ENCODE peak calls at places on chromosome 7, in ten cellular contexts. One of them, this sample, is unnamed.

GRCh38 chr7:45080265-45080957 is 8.4 kb downstream of the NACAD start:
- DNase-seq in fibroblast of the aortic adventitia: no peak
- DNase-seq in tibial nerve: no peak
- DNase-seq in CD4-positive, alpha-beta T cell: no peak
- DNase-seq in lung: no peak
- DNase-seq in nephron progenitor cell: no peak
- DNase-seq in CD8-positive, alpha-beta T cell: no peak
- DNase-seq in adrenal gland: no peak
- DNase-seq in right lobe of liver: no peak
- DNase-seq in heart right ventricle: no peak
- DNase-seq in this sample: no peak

GRCh38 chr7:127909424-127910152 is 121.6 kb downstream of the LRRC4 start:
- DNase-seq in fibroblast of the aortic adventitia: no peak
- DNase-seq in tibial nerve: no peak
- DNase-seq in CD4-positive, alpha-beta T cell: no peak
- DNase-seq in lung: no peak
- DNase-seq in nephron progenitor cell: no peak
- DNase-seq in CD8-positive, alpha-beta T cell: no peak
- DNase-seq in adrenal gland: no peak
- DNase-seq in right lobe of liver: no peak
- DNase-seq in heart right ventricle: no peak
- DNase-seq in this sample: no peak

GRCh38 chr7:85806321-85806720 is 619.5 kb upstream of the SEMA3D start:
- DNase-seq in fibroblast of the aortic adventitia: no peak
- DNase-seq in tibial nerve: no peak
- DNase-seq in CD4-positive, alpha-beta T cell: no peak
- DNase-seq in lung: no peak
- DNase-seq in nephron progenitor cell: no peak
- DNase-seq in CD8-positive, alpha-beta T cell: no peak
- DNase-seq in adrenal gland: no peak
- DNase-seq in right lobe of liver: no peak
- DNase-seq in heart right ventricle: no peak
- DNase-seq in this sample: no peak

GRCh38 chr7:73901823-73902597 is 41.1 kb downstream of the TMEM270 start:
- DNase-seq in fibroblast of the aortic adventitia: no peak
- DNase-seq in tibial nerve: no peak
- DNase-seq in CD4-positive, alpha-beta T cell: no peak
- DNase-seq in lung: no peak
- DNase-seq in nephron progenitor cell: no peak
- DNase-seq in CD8-positive, alpha-beta T cell: no peak
- DNase-seq in adrenal gland: no peak
- DNase-seq in right lobe of liver: no peak
- DNase-seq in heart right ventricle: no peak
- DNase-seq in this sample: no peak

GRCh38 chr7:22675917-22676343 is 51.1 kb upstream of the IL6 start:
- DNase-seq in fibroblast of the aortic adventitia: no peak
- DNase-seq in tibial nerve: no peak
- DNase-seq in CD4-positive, alpha-beta T cell: peak
- DNase-seq in lung: no peak
- DNase-seq in nephron progenitor cell: no peak
- DNase-seq in CD8-positive, alpha-beta T cell: no peak
- DNase-seq in adrenal gland: no peak
- DNase-seq in right lobe of liver: no peak
- DNase-seq in heart right ventricle: no peak
- DNase-seq in this sample: no peak

GRCh38 chr7:32809871-32810270 is 81.7 kb downstream of the KBTBD2 start:
- DNase-seq in fibroblast of the aortic adventitia: no peak
- DNase-seq in tibial nerve: no peak
- DNase-seq in CD4-positive, alpha-beta T cell: no peak
- DNase-seq in lung: no peak
- DNase-seq in nephron progenitor cell: no peak
- DNase-seq in CD8-positive, alpha-beta T cell: no peak
- DNase-seq in adrenal gland: no peak
- DNase-seq in right lobe of liver: no peak
- DNase-seq in heart right ventricle: no peak
- DNase-seq in this sample: no peak

GRCh38 chr7:140607441-140607989 is 33.1 kb downstream of the DENND2A start:
- DNase-seq in fibroblast of the aortic adventitia: peak
- DNase-seq in tibial nerve: no peak
- DNase-seq in CD4-positive, alpha-beta T cell: no peak
- DNase-seq in lung: peak
- DNase-seq in nephron progenitor cell: no peak
- DNase-seq in CD8-positive, alpha-beta T cell: no peak
- DNase-seq in adrenal gland: peak
- DNase-seq in right lobe of liver: peak
- DNase-seq in heart right ventricle: peak
- DNase-seq in this sample: no peak

GRCh38 chr7:155120460-155120859 is 50.3 kb downstream of the HTR5A start:
- DNase-seq in fibroblast of the aortic adventitia: no peak
- DNase-seq in tibial nerve: no peak
- DNase-seq in CD4-positive, alpha-beta T cell: no peak
- DNase-seq in lung: no peak
- DNase-seq in nephron progenitor cell: no peak
- DNase-seq in CD8-positive, alpha-beta T cell: no peak
- DNase-seq in adrenal gland: no peak
- DNase-seq in right lobe of liver: no peak
- DNase-seq in heart right ventricle: no peak
- DNase-seq in this sample: no peak

GRCh38 chr7:55107946-55108345 is 89.1 kb downstream of the EGFR start:
- DNase-seq in fibroblast of the aortic adventitia: peak
- DNase-seq in tibial nerve: no peak
- DNase-seq in CD4-positive, alpha-beta T cell: no peak
- DNase-seq in lung: no peak
- DNase-seq in nephron progenitor cell: no peak
- DNase-seq in CD8-positive, alpha-beta T cell: no peak
- DNase-seq in adrenal gland: no peak
- DNase-seq in right lobe of liver: no peak
- DNase-seq in heart right ventricle: no peak
- DNase-seq in this sample: no peak

GRCh38 chr7:69078997-69079769 is 519.1 kb upstream of the AUTS2 start:
- DNase-seq in fibroblast of the aortic adventitia: peak
- DNase-seq in tibial nerve: peak
- DNase-seq in CD4-positive, alpha-beta T cell: no peak
- DNase-seq in lung: no peak
- DNase-seq in nephron progenitor cell: no peak
- DNase-seq in CD8-positive, alpha-beta T cell: no peak
- DNase-seq in adrenal gland: no peak
- DNase-seq in right lobe of liver: peak
- DNase-seq in heart right ventricle: no peak
- DNase-seq in this sample: no peak

GRCh38 chr7:118372530-118372929 is 148.0 kb downstream of the ANKRD7 start:
- DNase-seq in fibroblast of the aortic adventitia: peak
- DNase-seq in tibial nerve: no peak
- DNase-seq in CD4-positive, alpha-beta T cell: no peak
- DNase-seq in lung: no peak
- DNase-seq in nephron progenitor cell: no peak
- DNase-seq in CD8-positive, alpha-beta T cell: no peak
- DNase-seq in adrenal gland: no peak
- DNase-seq in right lobe of liver: no peak
- DNase-seq in heart right ventricle: no peak
- DNase-seq in this sample: no peak

GRCh38 chr7:157405501-157405900 is 68.7 kb downstream of the DNAJB6 start:
- DNase-seq in fibroblast of the aortic adventitia: no peak
- DNase-seq in tibial nerve: no peak
- DNase-seq in CD4-positive, alpha-beta T cell: no peak
- DNase-seq in lung: no peak
- DNase-seq in nephron progenitor cell: no peak
- DNase-seq in CD8-positive, alpha-beta T cell: no peak
- DNase-seq in adrenal gland: peak
- DNase-seq in right lobe of liver: no peak
- DNase-seq in heart right ventricle: no peak
- DNase-seq in this sample: no peak

GRCh38 chr7:115410972-115411686 is 489.2 kb downstream of the MDFIC start:
- DNase-seq in fibroblast of the aortic adventitia: no peak
- DNase-seq in tibial nerve: no peak
- DNase-seq in CD4-positive, alpha-beta T cell: no peak
- DNase-seq in lung: no peak
- DNase-seq in nephron progenitor cell: no peak
- DNase-seq in CD8-positive, alpha-beta T cell: no peak
- DNase-seq in adrenal gland: no peak
- DNase-seq in right lobe of liver: no peak
- DNase-seq in heart right ventricle: no peak
- DNase-seq in this sample: no peak

DNA sequence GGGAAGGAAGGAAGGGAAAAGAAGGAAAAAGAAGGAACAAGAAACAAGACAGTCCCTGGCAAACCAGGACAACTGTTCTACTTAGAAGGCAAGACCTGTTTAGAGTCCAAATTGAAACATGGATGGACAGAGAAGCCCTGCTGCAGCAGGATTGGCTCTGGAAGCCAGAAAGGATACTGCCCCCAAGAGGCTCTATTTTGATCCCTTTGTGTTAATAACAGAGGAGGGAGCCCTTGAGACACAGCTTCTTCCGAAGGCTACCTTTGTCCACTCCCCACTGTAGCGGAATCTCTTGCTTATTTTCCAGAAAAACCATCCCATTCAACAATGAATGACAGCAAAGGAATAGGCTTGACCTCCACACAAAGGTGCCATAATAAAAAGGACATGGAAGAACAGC is 120.3 kb upstream of the FOXK1 start:
- DNase-seq in fibroblast of the aortic adventitia: no peak
- DNase-seq in tibial nerve: no peak
- DNase-seq in CD4-positive, alpha-beta T cell: no peak
- DNase-seq in lung: no peak
- DNase-seq in nephron progenitor cell: no peak
- DNase-seq in CD8-positive, alpha-beta T cell: no peak
- DNase-seq in adrenal gland: no peak
- DNase-seq in right lobe of liver: no peak
- DNase-seq in heart right ventricle: no peak
- DNase-seq in this sample: no peak
- TF ChIP-seq CTCF in fibroblast of the aortic adventitia: no peak
- TF ChIP-seq CTCF in tibial nerve: no peak
- TF ChIP-seq CTCF in CD4-positive, alpha-beta T cell: no peak
- TF ChIP-seq CTCF in lung: no peak
- TF ChIP-seq CTCF in nephron progenitor cell: no peak
- TF ChIP-seq CTCF in CD8-positive, alpha-beta T cell: no peak
- TF ChIP-seq CTCF in adrenal gland: no peak
- TF ChIP-seq CTCF in right lobe of liver: no peak
- TF ChIP-seq CTCF in heart right ventricle: no peak
- TF ChIP-seq CTCF in this sample: no peak

GRCh38 chr7:108114117-108114841 is 15.9 kb downstream of the LAMB4 start:
- DNase-seq in fibroblast of the aortic adventitia: no peak
- DNase-seq in tibial nerve: no peak
- DNase-seq in CD4-positive, alpha-beta T cell: no peak
- DNase-seq in lung: no peak
- DNase-seq in nephron progenitor cell: no peak
- DNase-seq in CD8-positive, alpha-beta T cell: no peak
- DNase-seq in adrenal gland: no peak
- DNase-seq in right lobe of liver: no peak
- DNase-seq in heart right ventricle: no peak
- DNase-seq in this sample: no peak
- TF ChIP-seq CTCF in fibroblast of the aortic adventitia: peak
- TF ChIP-seq CTCF in tibial nerve: no peak
- TF ChIP-seq CTCF in CD4-positive, alpha-beta T cell: peak
- TF ChIP-seq CTCF in lung: no peak
- TF ChIP-seq CTCF in nephron progenitor cell: peak
- TF ChIP-seq CTCF in CD8-positive, alpha-beta T cell: peak
- TF ChIP-seq CTCF in adrenal gland: peak
- TF ChIP-seq CTCF in right lobe of liver: peak
- TF ChIP-seq CTCF in heart right ventricle: peak
- TF ChIP-seq CTCF in this sample: peak

GRCh38 chr7:522071-522937 is 2.7 kb upstream of the PDGFA start:
- DNase-seq in fibroblast of the aortic adventitia: peak
- DNase-seq in tibial nerve: peak
- DNase-seq in CD4-positive, alpha-beta T cell: no peak
- DNase-seq in lung: no peak
- DNase-seq in nephron progenitor cell: peak
- DNase-seq in CD8-positive, alpha-beta T cell: no peak
- DNase-seq in adrenal gland: peak
- DNase-seq in right lobe of liver: peak
- DNase-seq in heart right ventricle: peak
- DNase-seq in this sample: no peak

GRCh38 chr7:519974-520458 is 370 bp upstream of the PDGFA start:
- DNase-seq in fibroblast of the aortic adventitia: peak
- DNase-seq in tibial nerve: no peak
- DNase-seq in CD4-positive, alpha-beta T cell: no peak
- DNase-seq in lung: no peak
- DNase-seq in nephron progenitor cell: peak
- DNase-seq in CD8-positive, alpha-beta T cell: no peak
- DNase-seq in adrenal gland: peak
- DNase-seq in right lobe of liver: no peak
- DNase-seq in heart right ventricle: peak
- DNase-seq in this sample: peak

GRCh38 chr7:519429-519973 is at the start of gene PDGFA:
- DNase-seq in fibroblast of the aortic adventitia: peak
- DNase-seq in tibial nerve: no peak
- DNase-seq in CD4-positive, alpha-beta T cell: no peak
- DNase-seq in lung: no peak
- DNase-seq in nephron progenitor cell: peak
- DNase-seq in CD8-positive, alpha-beta T cell: no peak
- DNase-seq in adrenal gland: peak
- DNase-seq in right lobe of liver: no peak
- DNase-seq in heart right ventricle: peak
- DNase-seq in this sample: no peak

GRCh38 chr7:521221-522070 is 1.8 kb upstream of the PDGFA start:
- DNase-seq in fibroblast of the aortic adventitia: peak
- DNase-seq in tibial nerve: no peak
- DNase-seq in CD4-positive, alpha-beta T cell: no peak
- DNase-seq in lung: no peak
- DNase-seq in nephron progenitor cell: peak
- DNase-seq in CD8-positive, alpha-beta T cell: no peak
- DNase-seq in adrenal gland: peak
- DNase-seq in right lobe of liver: no peak
- DNase-seq in heart right ventricle: peak
- DNase-seq in this sample: peak

DNA sequence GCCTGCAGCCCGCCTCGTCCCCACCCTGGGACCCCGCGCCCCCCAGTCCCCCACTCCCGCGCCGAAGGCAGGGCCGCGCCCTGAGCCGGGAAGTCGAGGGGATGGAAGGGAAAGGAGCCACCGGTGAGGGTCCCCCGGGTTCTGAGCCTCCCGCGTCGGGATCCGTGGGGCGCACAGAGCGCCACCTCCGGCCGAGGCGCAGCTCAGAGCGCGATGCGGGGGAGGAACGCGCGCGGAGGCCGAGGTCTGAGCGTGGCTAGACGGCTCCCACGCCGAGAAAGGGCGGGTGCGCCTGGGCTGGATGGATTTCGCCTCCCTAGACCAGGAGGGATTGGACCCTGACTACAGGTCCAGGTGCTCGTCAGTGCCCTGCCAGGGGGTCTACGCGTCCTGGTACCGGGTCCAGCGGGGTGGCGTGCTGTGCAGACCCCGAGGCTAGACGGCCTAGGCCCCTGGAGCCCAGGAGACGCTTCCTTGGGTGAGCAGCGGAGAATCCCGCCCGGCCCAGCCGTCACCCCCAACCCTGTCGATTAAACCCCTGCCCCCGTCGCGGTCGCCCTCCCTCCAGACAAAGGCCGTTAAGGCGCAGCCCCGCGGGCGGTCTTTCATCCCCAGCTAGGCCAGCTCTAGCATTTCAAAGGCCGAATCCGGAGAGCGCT is 986 bp upstream of the PDGFA start:
- DNase-seq in fibroblast of the aortic adventitia: no peak
- DNase-seq in tibial nerve: no peak
- DNase-seq in CD4-positive, alpha-beta T cell: no peak
- DNase-seq in lung: no peak
- DNase-seq in nephron progenitor cell: no peak
- DNase-seq in CD8-positive, alpha-beta T cell: no peak
- DNase-seq in adrenal gland: no peak
- DNase-seq in right lobe of liver: no peak
- DNase-seq in heart right ventricle: peak
- DNase-seq in this sample: no peak
- TF ChIP-seq CTCF in fibroblast of the aortic adventitia: no peak
- TF ChIP-seq CTCF in tibial nerve: no peak
- TF ChIP-seq CTCF in CD4-positive, alpha-beta T cell: no peak
- TF ChIP-seq CTCF in lung: no peak
- TF ChIP-seq CTCF in nephron progenitor cell: no peak
- TF ChIP-seq CTCF in CD8-positive, alpha-beta T cell: no peak
- TF ChIP-seq CTCF in adrenal gland: no peak
- TF ChIP-seq CTCF in right lobe of liver: no peak
- TF ChIP-seq CTCF in heart right ventricle: no peak
- TF ChIP-seq CTCF in this sample: no peak

GRCh38 chr7:135510603-135511183 is 791 bp upstream of the CNOT4 start:
- DNase-seq in fibroblast of the aortic adventitia: peak
- DNase-seq in tibial nerve: peak
- DNase-seq in CD4-positive, alpha-beta T cell: no peak
- DNase-seq in lung: no peak
- DNase-seq in nephron progenitor cell: no peak
- DNase-seq in CD8-positive, alpha-beta T cell: no peak
- DNase-seq in adrenal gland: peak
- DNase-seq in right lobe of liver: no peak
- DNase-seq in heart right ventricle: no peak
- DNase-seq in this sample: peak
- TF ChIP-seq CTCF in fibroblast of the aortic adventitia: peak
- TF ChIP-seq CTCF in tibial nerve: no peak
- TF ChIP-seq CTCF in CD4-positive, alpha-beta T cell: no peak
- TF ChIP-seq CTCF in lung: no peak
- TF ChIP-seq CTCF in nephron progenitor cell: no peak
- TF ChIP-seq CTCF in CD8-positive, alpha-beta T cell: no peak
- TF ChIP-seq CTCF in adrenal gland: no peak
- TF ChIP-seq CTCF in right lobe of liver: peak
- TF ChIP-seq CTCF in heart right ventricle: no peak
- TF ChIP-seq CTCF in this sample: no peak